ENCODE peak calls at places on chromosome 13, in four cellular contexts. W is left lung, V is mammary epithelial cell, O is suprapubic skin. S is an unnamed sample. For H3K36me3, the result is how much of the 10 kb centered on the place peaks cover.

GRCh38 chr13:111948811-111949210 is 118.1 kb upstream of the SOX1 start:
- DNase-seq in W (no peak), V (no peak), O (peak), S (no peak)

GRCh38 chr13:64446372-64446771 is 2783.8 kb downstream of the PCDH9 start:
- DNase-seq in W (no peak), V (no peak), O (no peak), S (no peak)

GRCh38 chr13:93066187-93066586 is 160.4 kb upstream of the GPC6 start:
- DNase-seq in W (no peak), V (peak), O (no peak), S (no peak)

GRCh38 chr13:75050419-75051066 is 431.4 kb downstream of the TBC1D4 start:
- DNase-seq in W (no peak), V (no peak), O (no peak), S (no peak)

GRCh38 chr13:94408300-94409036 is 71.0 kb downstream of the DCT start:
- DNase-seq in W (no peak), V (no peak), O (no peak), S (no peak)

GRCh38 chr13:93172109-93172508 is 54.5 kb upstream of the GPC6 start:
- DNase-seq in W (no peak), V (no peak), O (no peak), S (no peak)

GRCh38 chr13:113451951-113452421 is 1.3 kb downstream of the ADPRHL1 start:
- DNase-seq in W (no peak), V (no peak), O (no peak), S (no peak)

GRCh38 chr13:62524498-62524897 is 1108.8 kb upstream of the PCDH20 start:
- DNase-seq in W (no peak), V (no peak), O (no peak), S (peak)

GRCh38 chr13:90746230-90746629 is 601.3 kb upstream of the MIR17HG start:
- DNase-seq in W (no peak), V (no peak), O (no peak), S (no peak)

GRCh38 chr13:23639672-23640275 is 69.6 kb downstream of the TNFRSF19 start:
- DNase-seq in W (no peak), V (peak), O (no peak), S (no peak)

GRCh38 chr13:77062097-77062496 is 35.1 kb upstream of the FBXL3 start:
- DNase-seq in W (no peak), V (no peak), O (no peak), S (no peak)

GRCh38 chr13:76503756-76504155 is 382.4 kb downstream of the KCTD12 start:
- DNase-seq in W (no peak), V (no peak), O (no peak), S (no peak)

GRCh38 chr13:45119469-45119989 is 781 bp upstream of the GTF2F2 start:
- DNase-seq in W (no peak), V (peak), O (no peak), S (no peak)

GRCh38 chr13:94192576-94192975 is 286.9 kb downstream of the DCT start:
- DNase-seq in W (no peak), V (peak), O (no peak), S (no peak)

GRCh38 chr13:82370306-82370705 is 1512.0 kb downstream of the SLITRK1 start:
- DNase-seq in W (no peak), V (no peak), O (no peak), S (no peak)

GRCh38 chr13:51844862-51845573 is at the start of gene TMEM272:
- DNase-seq in W (no peak), V (no peak), O (no peak), S (peak)

GRCh38 chr13:102555914-102556553 is 40.8 kb upstream of the TPP2 start:
- DNase-seq in W (no peak), V (peak), O (no peak), S (peak)

GRCh38 chr13:91813255-91813654 is 414.8 kb downstream of the GPC5 start:
- DNase-seq in W (no peak), V (no peak), O (no peak), S (no peak)

GRCh38 chr13:72645521-72645920 is 81.9 kb downstream of the MZT1 start:
- DNase-seq in W (no peak), V (no peak), O (no peak), S (no peak)

GRCh38 chr13:72643339-72643989 is 84.0 kb downstream of the MZT1 start:
- DNase-seq in W (peak), V (peak), O (no peak), S (no peak)

GRCh38 chr13:72652681-72653080 is 74.7 kb downstream of the MZT1 start:
- DNase-seq in W (no peak), V (peak), O (no peak), S (no peak)

GRCh38 chr13:72651196-72651595 is 76.2 kb downstream of the MZT1 start:
- DNase-seq in W (no peak), V (no peak), O (no peak), S (no peak)

DNA sequence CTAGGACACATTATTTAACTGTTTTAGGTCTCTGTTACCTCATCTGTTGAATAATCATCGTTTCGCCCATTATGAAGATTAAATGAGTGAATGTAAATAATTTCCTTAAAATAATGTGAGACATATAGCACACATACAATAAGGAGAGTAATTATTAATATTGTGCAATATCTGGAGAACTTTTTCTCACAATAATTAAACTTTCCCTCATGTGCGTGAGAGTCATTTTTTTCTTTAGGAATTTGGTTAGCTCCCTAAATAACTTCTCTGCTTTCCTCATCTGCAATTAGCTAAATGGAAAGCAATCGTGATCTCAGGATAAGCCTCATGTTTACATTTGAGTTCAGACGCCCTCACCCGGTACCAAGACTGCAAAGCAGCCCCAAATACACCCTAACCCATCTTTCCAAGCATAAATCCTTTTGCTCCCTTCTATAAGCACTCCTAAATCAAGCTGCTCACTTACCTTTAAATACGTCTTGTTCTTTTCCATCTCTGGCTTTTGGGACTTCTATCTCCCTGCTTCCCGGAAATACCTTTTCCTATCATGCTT is 78.8 kb downstream of the MZT1 start:
- DNase-seq in W (no peak), V (no peak), O (no peak), S (no peak)
- TF ChIP-seq CTCF in W (no peak), V (peak), O (no peak), S (no peak)

GRCh38 chr13:99314640-99315176 is 7.5 kb upstream of the GPR183 start:
- DNase-seq in W (no peak), V (no peak), O (no peak), S (no peak)
- H3K4me3 ChIP-seq in W (no peak), V (no peak), O (no peak), S (no peak)

GRCh38 chr13:20988909-20989735 is 72.3 kb downstream of the LATS2 start:
- DNase-seq in W (no peak), V (no peak), O (no peak), S (no peak)
- H3K36me3 ChIP-seq in W (half or more), V (under half), O (half or more), S (under half)

GRCh38 chr13:40496035-40496810 is 170.2 kb downstream of the FOXO1 start:
- DNase-seq in W (no peak), V (no peak), O (no peak), S (no peak)
- TF ChIP-seq CTCF in W (no peak), V (no peak), O (no peak), S (no peak)

GRCh38 chr13:73064991-73065390 is 6.2 kb downstream of the KLF5 start:
- DNase-seq in W (no peak), V (no peak), O (no peak), S (no peak)
- H3K4me3 ChIP-seq in W (no peak), V (no peak), O (peak), S (no peak)

DNA sequence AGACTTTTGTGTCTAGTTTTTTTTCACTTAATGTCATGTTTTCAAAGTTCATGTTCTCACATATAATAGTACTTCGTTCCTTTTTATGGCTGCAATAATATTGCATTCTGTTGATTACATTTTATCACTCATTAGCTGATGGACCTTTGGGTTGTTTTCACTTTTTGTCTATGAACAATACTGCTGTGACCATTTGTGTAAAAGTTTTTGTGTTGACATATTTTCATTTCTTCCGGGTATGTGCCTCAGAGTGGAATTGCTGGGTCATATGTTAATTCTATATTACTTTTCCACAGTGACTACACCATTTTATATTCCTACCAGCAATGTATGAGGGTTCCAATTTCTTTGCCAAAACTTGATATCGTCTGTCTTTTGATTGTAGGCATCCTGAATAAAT is 85.8 kb upstream of the MLNR start:
- DNase-seq in W (no peak), V (no peak), O (no peak), S (no peak)
- H3K36me3 ChIP-seq in W (half or more), V (under half), O (under half), S (under half)

GRCh38 chr13:36148436-36148835 is 17.3 kb upstream of the DCLK1 start:
- DNase-seq in W (no peak), V (no peak), O (no peak), S (no peak)
- TF ChIP-seq CTCF in W (no peak), V (no peak), O (no peak), S (no peak)

S was measured in GM06990.